ENCODE peak calls at places on chromosomes 11 and 22, in ten cellular contexts. W, A, H, M, C, I, J, E, S and N are unnamed samples.

GRCh38 chr11:8593935-8594909 is at the start of gene STK33:
- DNase-seq in E (no peak), I (no peak), C (peak; percentile 47), S (no peak), A (peak; percentile 28), J (peak; percentile 89), W (no peak), M (peak; percentile 63), H (no peak), N (peak; percentile 89)

GRCh38 chr11:91219501-91219900 is 996.7 kb upstream of the CHORDC1 start:
- DNase-seq in W (peak; percentile 32), C (no peak), E (peak; percentile 67), M (no peak), I (no peak), H (no peak), A (peak; percentile 47), S (no peak), J (no peak), N (no peak)

GRCh38 chr11:45151362-45151982 is 5.0 kb downstream of the PRDM11 start:
- DNase-seq in M (no peak), J (no peak), E (no peak), S (no peak), A (no peak), I (no peak), H (no peak), W (no peak), C (no peak), N (no peak)

GRCh38 chr22:48955351-48956311 is 872.0 kb downstream of the BRD1 start:
- DNase-seq in C (no peak), W (no peak), J (no peak), S (no peak), A (no peak), M (no peak), I (no peak), E (no peak), H (no peak), N (no peak)

GRCh38 chr11:44579172-44579804 is 13.8 kb downstream of the CD82 start:
- DNase-seq in S (no peak), M (no peak), J (no peak), A (no peak), E (no peak), W (no peak), C (no peak), H (no peak), I (no peak), N (no peak)

GRCh38 chr22:25898707-25899365 is 156.8 kb downstream of the MYO18B start:
- DNase-seq in W (no peak), H (no peak), I (no peak), A (no peak), S (no peak), E (no peak), M (no peak), J (no peak), C (no peak), N (no peak)

GRCh38 chr11:128029219-128029722 is 558.1 kb downstream of the ETS1 start:
- DNase-seq in C (no peak), H (no peak), M (no peak), J (no peak), S (no peak), I (no peak), A (peak; percentile 60), E (no peak), W (no peak), N (no peak)

GRCh38 chr11:1548221-1549070 is 23.6 kb downstream of the DUSP8 start:
- DNase-seq in J (no peak), M (peak; percentile 89), E (peak; percentile 43), A (peak; percentile 60), C (peak; percentile 78), I (no peak), W (peak; percentile 36), S (no peak), H (no peak), N (no peak)

GRCh38 chr11:46672381-46672839 is 28.0 kb downstream of the ARHGAP1 start:
- DNase-seq in W (no peak), A (no peak), S (no peak), H (no peak), E (no peak), M (no peak), I (no peak), J (no peak), C (no peak), N (no peak)

GRCh38 chr11:46666982-46667590 is 33.3 kb downstream of the ARHGAP1 start:
- DNase-seq in E (no peak), H (no peak), C (no peak), I (no peak), M (no peak), W (no peak), S (no peak), J (no peak), A (peak; percentile 54), N (no peak)

GRCh38 chr11:46671958-46672315 is 28.5 kb downstream of the ARHGAP1 start:
- DNase-seq in A (no peak), M (no peak), C (no peak), I (no peak), S (no peak), E (no peak), J (no peak), W (no peak), H (no peak), N (no peak)

GRCh38 chr11:46668480-46669085 is 31.8 kb downstream of the ARHGAP1 start:
- DNase-seq in M (no peak), A (no peak), E (no peak), S (no peak), I (no peak), J (no peak), H (no peak), W (no peak), C (no peak), N (no peak)

GRCh38 chr11:46669606-46670243 is 30.7 kb downstream of the ARHGAP1 start:
- DNase-seq in H (no peak), W (no peak), S (no peak), J (no peak), M (no peak), A (no peak), E (no peak), I (no peak), C (no peak), N (no peak)
- TF ChIP-seq CTCF in H (no peak), W (peak; percentile 51), S (peak; percentile 22), J (peak; percentile 13), M (no peak), A (peak; percentile 30), E (peak; percentile 51), I (peak; percentile 24), C (no peak), N (peak; percentile 14)

GRCh38 chr11:62601114-62601363 is 626 bp downstream of the MTA2 start:
- DNase-seq in C (no peak), M (peak; percentile 52), E (no peak), J (no peak), S (no peak), I (no peak), H (no peak), A (no peak), W (no peak), N (peak; percentile 24)

GRCh38 chr11:62603072-62603408 is 1.4 kb upstream of the MTA2 start:
- DNase-seq in A (peak; percentile 14), H (no peak), S (no peak), M (no peak), W (no peak), J (no peak), C (no peak), E (no peak), I (no peak), N (no peak)

GRCh38 chr11:62600367-62601113 is 1.1 kb downstream of the MTA2 start:
- DNase-seq in S (no peak), E (no peak), A (no peak), H (no peak), J (no peak), I (no peak), C (no peak), W (peak; percentile 31), M (no peak), N (no peak)

GRCh38 chr11:62602141-62603071 is 741 bp upstream of the MTA2 start:
- DNase-seq in E (no peak), W (no peak), C (peak; percentile 52), A (peak; percentile 79), H (no peak), J (peak; percentile 72), M (peak; percentile 68), I (no peak), S (no peak), N (peak; percentile 39)

GRCh38 chr11:62601364-62602140 is at the start of gene MTA2:
- DNase-seq in C (peak; percentile 99), S (peak; percentile 87), A (peak; percentile 99), E (peak; percentile 97), I (peak; percentile 96), W (peak; percentile 92), M (peak; percentile 98), J (peak; percentile 99), H (peak; percentile 94), N (peak; percentile 98)
- TF ChIP-seq CTCF in C (no peak), S (no peak), A (no peak), E (no peak), I (no peak), W (no peak), M (no peak), J (no peak), H (no peak), N (peak; percentile 16)

DNA sequence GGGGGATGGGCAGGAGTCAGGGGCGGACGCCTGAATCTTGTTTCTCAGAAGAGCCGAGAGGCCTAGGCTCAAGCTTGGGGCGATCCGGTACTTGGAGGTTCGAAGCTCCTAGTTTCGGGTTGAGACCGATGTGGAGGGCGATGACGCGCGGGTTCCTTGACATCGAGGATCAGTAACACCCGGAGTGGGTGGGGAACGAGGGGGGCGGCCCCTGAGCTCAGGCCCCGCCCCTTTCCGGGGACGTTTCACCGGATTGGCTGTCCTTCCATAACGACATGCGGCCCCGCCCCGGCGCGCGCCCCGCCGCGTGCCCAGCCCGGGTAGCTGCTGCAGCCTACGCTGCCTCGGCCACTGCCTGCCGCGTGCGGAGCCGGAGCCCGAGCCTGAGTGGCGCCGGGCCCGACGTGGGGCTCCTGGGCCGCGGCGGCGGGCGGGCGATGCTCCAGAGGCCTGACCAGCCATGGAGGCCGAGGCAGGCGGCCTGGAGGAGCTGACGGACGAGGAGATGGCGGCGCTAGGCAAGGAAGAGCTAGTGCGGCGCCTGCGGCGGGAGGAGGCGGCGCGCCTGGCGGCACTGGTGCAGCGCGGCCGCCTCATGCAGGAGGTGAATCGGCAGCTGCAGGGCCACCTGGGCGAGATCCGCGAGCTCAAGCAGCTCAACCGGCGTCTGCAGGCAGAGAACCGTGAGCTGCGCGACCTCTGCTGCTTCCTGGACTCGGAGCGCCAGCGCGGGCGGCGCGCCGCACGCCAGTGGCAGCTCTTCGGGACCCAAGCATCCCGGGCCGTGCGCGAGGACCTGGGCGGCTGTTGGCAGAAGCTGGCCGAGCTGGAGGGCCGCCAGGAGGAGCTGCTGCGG is at the start of gene CCDC85B:
- DNase-seq in W (peak; percentile 85), S (peak; percentile 77), C (peak; percentile 97), I (peak; percentile 89), M (peak; percentile 96), H (peak; percentile 93), E (peak; percentile 94), A (peak; percentile 98), J (peak; percentile 97), N (peak; percentile 95)
- TF ChIP-seq CTCF in W (peak; percentile 33), S (peak; percentile 4), C (no peak), I (no peak), M (no peak), H (no peak), E (peak; percentile 22), A (no peak), J (no peak), N (peak; percentile 13)

GRCh38 chr11:10257478-10257877 is 36.5 kb downstream of the SBF2 start:
- DNase-seq in E (no peak), A (no peak), S (no peak), M (no peak), I (no peak), W (no peak), H (no peak), J (no peak), C (no peak), N (no peak)

GRCh38 chr11:10263929-10264328 is 30.1 kb downstream of the SBF2 start:
- DNase-seq in A (peak; percentile 47), H (peak; percentile 8), E (peak; percentile 52), J (no peak), M (no peak), S (no peak), C (no peak), W (peak; percentile 34), I (peak; percentile 48), N (no peak)

GRCh38 chr11:10267821-10268220 is 26.2 kb downstream of the SBF2 start:
- DNase-seq in W (no peak), M (no peak), H (no peak), S (no peak), J (no peak), A (no peak), I (no peak), E (no peak), C (no peak), N (no peak)

GRCh38 chr11:10265936-10266335 is 28.1 kb downstream of the SBF2 start:
- DNase-seq in A (no peak), W (no peak), S (no peak), I (no peak), C (no peak), M (no peak), E (no peak), H (no peak), J (no peak), N (no peak)

DNA sequence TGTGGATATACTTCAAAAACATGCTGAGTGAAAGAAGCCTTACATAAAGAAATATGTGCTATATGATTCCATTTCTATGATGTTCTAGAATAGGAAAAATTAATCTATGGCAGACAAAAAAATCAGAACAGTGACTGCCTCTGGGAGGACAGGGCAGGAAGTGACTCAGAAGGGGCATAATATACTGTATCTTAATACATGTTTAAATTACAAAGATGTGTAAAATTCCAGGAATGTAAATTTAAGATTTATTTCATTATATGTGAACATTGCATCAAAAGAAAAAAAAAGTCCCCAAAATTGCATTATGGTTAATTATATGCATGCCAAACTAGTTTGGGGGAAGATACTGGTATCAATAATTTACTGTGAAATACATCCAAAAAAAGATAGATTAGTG is 32.2 kb downstream of the SBF2 start:
- DNase-seq in M (no peak), I (no peak), E (no peak), A (no peak), S (no peak), C (no peak), H (no peak), W (peak; percentile 31), J (no peak), N (no peak)
- TF ChIP-seq CTCF in M (no peak), I (no peak), E (no peak), A (no peak), S (no peak), C (no peak), H (no peak), W (no peak), J (no peak), N (no peak)